ENCODE peak calls at places on chromosomes 1 and 21, in ten cellular contexts. D is HCEC 1CT; U is activated CD4-positive, alpha-beta T cell treated with anti-CD3 and anti-CD28 coated beads, Interleukin-2, amount 10 ng/mL, durations not matched to agents 7 days and 5 days; C is mesendoderm; T is stimulated activated CD4-positive, alpha-beta T cell treated with anti-CD3 and anti-CD28 coated beads, Interleukin-4, amount 100 ng/mL, for 1 hour; J is progenitor cell of endocrine pancreas; Y is spleen; G is NCI-H2029 treated with DMSO at 0.1 percent for 48 hours; H is right lobe of liver; V is HTR-8/SVneo. O is an unnamed sample.

GRCh38 chr1:236495359-236496120 is 28.2 kb upstream of the LGALS8 start:
- DNase-seq in V (no peak), C (no peak), D (no peak), T (no peak), H (no peak), Y (no peak), J (no peak), U (no peak), G (peak), O (peak)

GRCh38 chr1:233802611-233803010 is 101.9 kb upstream of the SLC35F3 start:
- DNase-seq in G (no peak), T (no peak), Y (no peak), C (no peak), D (no peak), J (no peak), U (no peak), V (no peak), H (no peak), O (no peak)

GRCh38 chr1:2242814-2243725 is 15.0 kb downstream of the SKI start:
- DNase-seq in D (no peak), H (no peak), C (no peak), V (no peak), Y (no peak), U (no peak), T (no peak), G (no peak), J (no peak), O (no peak)

GRCh38 chr1:18972531-18972930 is 16.1 kb upstream of the IFFO2 start:
- DNase-seq in G (no peak), D (peak), U (peak), V (no peak), Y (no peak), T (no peak), C (no peak), H (no peak), J (no peak), O (no peak)

GRCh38 chr1:157880621-157881020 is 39.0 kb upstream of the CD5L start:
- DNase-seq in C (peak), H (no peak), G (no peak), D (no peak), U (no peak), T (no peak), Y (no peak), V (no peak), J (no peak), O (no peak)

GRCh38 chr1:26994020-26994745 is 691 bp downstream of the TRNP1 start:
- DNase-seq in T (peak), H (no peak), V (no peak), Y (no peak), G (no peak), C (no peak), D (no peak), U (peak), J (peak), O (peak)

GRCh38 chr1:38152351-38153082 is 105.9 kb upstream of the POU3F1 start:
- DNase-seq in J (no peak), U (no peak), D (no peak), Y (no peak), C (no peak), V (no peak), T (no peak), G (peak), H (no peak), O (peak)

GRCh38 chr1:11571906-11572616 is 82.2 kb downstream of the FBXO2 start:
- DNase-seq in C (peak), U (peak), D (no peak), Y (peak), G (no peak), T (no peak), V (no peak), J (no peak), H (no peak), O (peak)

GRCh38 chr21:34606051-34606450 is 8.9 kb downstream of the RCAN1 start:
- DNase-seq in V (no peak), G (no peak), T (no peak), H (no peak), C (peak), U (no peak), Y (no peak), D (no peak), J (no peak), O (no peak)

GRCh38 chr1:107141491-107142369 is 891 bp downstream of the NTNG1 start:
- DNase-seq in C (peak), T (peak), J (peak), G (peak), U (no peak), V (no peak), Y (peak), D (peak), H (no peak), O (peak)

GRCh38 chr1:155801149-155801548 is 55.9 kb downstream of the GON4L start:
- DNase-seq in V (peak), C (no peak), H (no peak), J (no peak), U (no peak), G (no peak), Y (no peak), T (no peak), D (peak), O (no peak)

GRCh38 chr1:181936768-181937581 is 124.5 kb downstream of the ZNF648 start:
- DNase-seq in H (no peak), D (no peak), T (peak), Y (no peak), G (peak), U (peak), J (peak), V (peak), C (peak), O (peak)

GRCh38 chr1:101394041-101394440 is 157.2 kb downstream of the S1PR1 start:
- DNase-seq in D (peak), J (no peak), C (no peak), Y (no peak), T (no peak), H (no peak), V (no peak), G (no peak), U (no peak), O (no peak)

GRCh38 chr21:44521301-44521927 is 18.6 kb downstream of the KRTAP10-1 start:
- DNase-seq in U (no peak), G (no peak), J (no peak), C (no peak), V (no peak), H (no peak), D (no peak), T (no peak), Y (peak), O (no peak)